ENCODE peak calls at places on chromosomes 2 and 18, in seven cellular contexts. A is non-pigmented ciliary epithelial cell; Y is NCI-H1105; H is stimulated activated CD4-positive, alpha-beta T cell treated with anti-CD3 and anti-CD28 coated beads, Interleukin-1b, Interleukin-23, amount 100 ng/mL, for 24 hours; W is activated CD4-positive, alpha-beta T cell treated with anti-CD3 and anti-CD28 coated beads, Interleukin-2, amount 50 U/mL, for 48 hours; I is naive thymus-derived CD8-positive, alpha-beta T cell; D is A172. R is an unnamed sample.

GRCh38 chr2:199581935-199582336 is 124.2 kb upstream of the SATB2 start:
- DNase-seq in A (no peak), Y (no peak), H (no peak), W (no peak), I (no peak), D (peak), R (no peak)

GRCh38 chr2:96501886-96502810 is 3.0 kb downstream of the NEURL3 start:
- DNase-seq in A (no peak), Y (no peak), H (no peak), W (no peak), I (no peak), D (no peak), R (no peak)

GRCh38 chr2:134778372-134778771 is 59.6 kb upstream of the TMEM163 start:
- DNase-seq in A (no peak), Y (no peak), H (no peak), W (no peak), I (no peak), D (peak), R (peak)

GRCh38 chr2:44778671-44779476 is 162.6 kb upstream of the SIX3 start:
- DNase-seq in A (no peak), Y (no peak), H (no peak), W (no peak), I (no peak), D (no peak), R (no peak)

GRCh38 chr2:165630276-165630675 is 160.8 kb downstream of the CSRNP3 start:
- DNase-seq in A (no peak), Y (no peak), H (no peak), W (no peak), I (no peak), D (no peak), R (no peak)

GRCh38 chr2:106581755-106582430 is 94.7 kb downstream of the CD8B2 start:
- DNase-seq in A (peak), Y (no peak), H (no peak), W (peak), I (peak), D (peak), R (peak)

GRCh38 chr2:43515807-43516497 is 79.9 kb downstream of the THADA start:
- DNase-seq in A (no peak), Y (no peak), H (no peak), W (no peak), I (no peak), D (no peak), R (no peak)

GRCh38 chr2:47072728-47073191 is 82.3 kb downstream of the STPG4 start:
- DNase-seq in A (no peak), Y (no peak), H (no peak), W (no peak), I (no peak), D (no peak), R (no peak)

GRCh38 chr2:217950401-217950871 is 52.4 kb downstream of the TNS1 start:
- DNase-seq in A (no peak), Y (no peak), H (no peak), W (no peak), I (no peak), D (no peak), R (no peak)

GRCh38 chr2:133940134-133940533 is 313.7 kb upstream of the MGAT5 start:
- DNase-seq in A (no peak), Y (no peak), H (no peak), W (no peak), I (no peak), D (no peak), R (no peak)

GRCh38 chr18:75135158-75135725 is 73.7 kb downstream of the PTGR3 start:
- DNase-seq in A (no peak), Y (no peak), H (no peak), W (no peak), I (no peak), D (no peak), R (no peak)

GRCh38 chr2:212979046-212979612 is 172.3 kb downstream of the IKZF2 start:
- DNase-seq in A (no peak), Y (no peak), H (no peak), W (no peak), I (no peak), D (no peak), R (no peak)